ENCODE peak calls at places on chromosome 13, in nine cellular contexts. F is CD4-positive, alpha-beta T cell; N is glutamatergic neuron; Q is GM20000; T is thoracic aorta; H is bronchial epithelial cell; E is breast epithelium; D is NB4; Z is progenitor cell of endocrine pancreas. Y is an unnamed sample.

GRCh38 chr13:31885994-31886393 is 145.6 kb upstream of the FRY start:
- DNase-seq in F (no peak), N (peak; percentile 43), Q (no peak), T (no peak), H (no peak), E (no peak), D (peak; percentile 72), Z (no peak), Y (no peak)

GRCh38 chr13:46403851-46404731 is 17.0 kb upstream of the RUBCNL start:
- DNase-seq in F (no peak), N (no peak), Q (no peak), T (no peak), H (no peak), E (no peak), D (peak; percentile 96), Z (no peak), Y (no peak)

GRCh38 chr13:75704942-75705320 is 68.8 kb downstream of the LMO7 start:
- DNase-seq in F (no peak), N (no peak), Q (no peak), T (no peak), H (peak; percentile 92), E (peak; percentile 56), D (no peak), Z (no peak), Y (no peak)

GRCh38 chr13:36328821-36329220 is 17.4 kb downstream of the SPART start:
- DNase-seq in F (no peak), N (no peak), Q (no peak), T (no peak), H (no peak), E (no peak), D (no peak), Z (no peak), Y (no peak)

GRCh38 chr13:22232186-22232585 is 561.3 kb downstream of the FGF9 start:
- DNase-seq in F (no peak), N (no peak), Q (no peak), T (no peak), H (no peak), E (no peak), D (no peak), Z (no peak), Y (no peak)

GRCh38 chr13:82438320-82438719 is 1444.0 kb downstream of the SLITRK1 start:
- DNase-seq in F (no peak), N (no peak), Q (no peak), T (no peak), H (no peak), E (no peak), D (no peak), Z (no peak), Y (no peak)

GRCh38 chr13:48233886-48234488 is 981 bp downstream of the ITM2B start:
- DNase-seq in F (no peak), N (no peak), Q (no peak), T (no peak), H (peak; percentile 42), E (no peak), D (no peak), Z (no peak), Y (no peak)

GRCh38 chr13:80529734-80530133 is 188.8 kb upstream of the SPRY2 start:
- DNase-seq in F (no peak), N (no peak), Q (no peak), T (no peak), H (peak; percentile 85), E (no peak), D (no peak), Z (no peak), Y (no peak)

GRCh38 chr13:60974296-60974695 is 441.4 kb downstream of the PCDH20 start:
- DNase-seq in F (no peak), N (no peak), Q (no peak), T (no peak), H (no peak), E (no peak), D (no peak), Z (no peak), Y (no peak)

GRCh38 chr13:93249259-93249917 is 22.8 kb downstream of the GPC6 start:
- DNase-seq in F (no peak), N (no peak), Q (no peak), T (no peak), H (peak; percentile 92), E (no peak), D (no peak), Z (no peak), Y (no peak)

GRCh38 chr13:112588490-112589297 is 741 bp upstream of the TUBGCP3 start:
- DNase-seq in F (no peak), N (no peak), Q (no peak), T (no peak), H (no peak), E (no peak), D (peak; percentile 59), Z (no peak), Y (no peak)

GRCh38 chr13:112583592-112584277 is 4.2 kb downstream of the TUBGCP3 start:
- DNase-seq in F (no peak), N (no peak), Q (peak; percentile 65), T (no peak), H (no peak), E (no peak), D (peak; percentile 98), Z (no peak), Y (no peak)

GRCh38 chr13:112587359-112587766 is 590 bp downstream of the TUBGCP3 start:
- DNase-seq in F (peak; percentile 51), N (peak; percentile 85), Q (peak; percentile 86), T (peak; percentile 60), H (peak; percentile 51), E (peak; percentile 67), D (peak; percentile 89), Z (peak; percentile 62), Y (peak; percentile 76)

GRCh38 chr13:112586334-112586733 is 1.6 kb downstream of the TUBGCP3 start:
- DNase-seq in F (no peak), N (no peak), Q (peak; percentile 52), T (no peak), H (no peak), E (no peak), D (peak; percentile 24), Z (no peak), Y (no peak)

DNA sequence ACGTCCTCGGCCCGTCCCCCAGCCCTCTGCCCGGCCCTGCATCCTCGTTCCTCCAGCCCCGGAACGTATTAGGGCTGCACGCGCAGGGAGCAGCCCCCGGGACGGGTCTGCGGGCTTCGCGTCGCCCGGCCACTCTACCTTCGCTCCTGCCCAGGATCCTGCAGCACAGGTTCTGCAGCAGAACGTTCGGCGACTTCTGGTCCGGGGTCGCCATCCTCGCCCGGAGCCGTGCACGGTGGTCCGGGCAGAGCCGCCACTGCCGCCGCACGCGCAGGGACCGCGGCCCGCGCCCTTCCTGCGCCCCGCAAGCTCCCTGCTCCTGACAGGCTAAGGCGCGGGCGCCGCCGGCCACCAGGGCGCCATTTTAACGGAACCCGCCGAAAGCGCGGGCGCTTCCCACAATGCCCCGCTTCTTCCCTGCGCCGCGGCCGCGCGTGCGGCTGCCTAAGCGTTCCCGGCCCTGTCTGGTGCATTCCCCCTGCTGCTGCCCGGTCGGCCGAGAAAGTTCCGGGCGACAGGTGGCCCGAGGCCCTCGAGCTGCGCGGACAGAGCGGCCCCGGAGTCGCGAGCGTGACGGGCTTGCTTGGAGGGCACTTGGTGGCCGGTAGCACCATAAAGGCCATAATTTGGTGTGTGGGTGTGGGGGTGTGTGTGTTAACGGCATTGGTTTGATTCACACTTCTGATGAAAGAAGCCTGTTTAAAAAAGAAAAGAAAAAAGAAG is at the start of gene TUBGCP3:
- DNase-seq in F (peak; percentile 72), N (peak; percentile 86), Q (peak; percentile 96), T (peak; percentile 21), H (peak; percentile 45), E (peak; percentile 53), D (peak; percentile 94), Z (peak; percentile 70), Y (no peak)
- TF ChIP-seq CTCF in F (no peak), N (no peak), Q (no peak), T (peak; percentile 30), H (peak; percentile 8), E (peak; percentile 7), D (no peak), Z (no peak), Y (no peak)

DNA sequence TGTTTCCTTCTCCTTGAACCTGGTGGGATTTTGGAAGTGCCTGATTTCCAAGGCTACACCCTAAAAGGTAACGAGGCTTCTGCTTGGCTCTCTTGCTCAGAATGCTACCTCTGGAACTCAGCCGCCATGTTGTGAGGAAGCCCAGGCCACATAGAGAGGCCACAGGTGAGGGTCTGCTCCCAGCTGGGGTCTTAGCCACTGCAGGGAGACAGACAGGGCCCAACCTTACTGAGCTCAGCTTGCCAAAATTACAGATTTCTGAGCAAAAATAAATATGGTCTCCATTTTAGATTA is 61.4 kb downstream of the GPR12 start:
- DNase-seq in F (no peak), N (no peak), Q (no peak), T (no peak), H (no peak), E (no peak), D (no peak), Z (no peak), Y (no peak)
- TF ChIP-seq CTCF in F (no peak), N (no peak), Q (no peak), T (no peak), H (no peak), E (no peak), D (no peak), Z (no peak), Y (no peak)

GRCh38 chr13:43134896-43135295 is 111.5 kb downstream of the DNAJC15 start:
- DNase-seq in F (no peak), N (peak; percentile 38), Q (no peak), T (no peak), H (no peak), E (no peak), D (no peak), Z (no peak), Y (no peak)

GRCh38 chr13:43129511-43130130 is 106.2 kb downstream of the DNAJC15 start:
- DNase-seq in F (no peak), N (no peak), Q (no peak), T (no peak), H (no peak), E (no peak), D (no peak), Z (no peak), Y (no peak)

GRCh38 chr13:43132911-43133310 is 109.5 kb downstream of the DNAJC15 start:
- DNase-seq in F (no peak), N (peak; percentile 55), Q (no peak), T (no peak), H (no peak), E (no peak), D (no peak), Z (no peak), Y (no peak)

GRCh38 chr13:43133792-43134191 is 110.4 kb downstream of the DNAJC15 start:
- DNase-seq in F (no peak), N (no peak), Q (no peak), T (no peak), H (no peak), E (no peak), D (no peak), Z (no peak), Y (no peak)

DNA sequence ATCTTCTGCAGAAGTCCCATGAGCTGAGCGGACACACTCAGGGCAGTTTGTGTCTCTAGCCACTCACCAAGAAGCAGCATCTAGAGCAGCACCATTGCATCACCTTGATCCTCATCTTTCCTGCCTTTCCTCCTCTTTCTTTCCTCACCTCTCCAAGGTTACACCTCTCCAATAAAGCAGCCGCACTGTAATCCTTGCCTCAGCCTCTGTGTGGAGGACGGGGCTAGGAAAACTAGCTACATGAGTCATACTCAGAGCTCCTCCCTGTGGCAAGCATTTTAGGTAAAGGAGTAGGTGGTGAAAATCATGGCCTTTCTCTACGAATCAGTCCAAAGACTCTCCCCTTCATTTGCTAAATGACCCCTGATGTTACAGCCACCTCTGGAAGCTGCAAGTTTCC is 108.8 kb downstream of the DNAJC15 start:
- DNase-seq in F (no peak), N (no peak), Q (peak; percentile 50), T (no peak), H (peak; percentile 73), E (no peak), D (peak; percentile 15), Z (no peak), Y (no peak)
- TF ChIP-seq CTCF in F (peak; percentile 18), N (no peak), Q (peak; percentile 45), T (no peak), H (peak; percentile 54), E (no peak), D (no peak), Z (peak; percentile 42), Y (no peak)

GRCh38 chr13:51249767-51250741 is 27.9 kb downstream of the FAM124A start:
- DNase-seq in F (no peak), N (no peak), Q (peak; percentile 61), T (no peak), H (no peak), E (no peak), D (peak; percentile 35), Z (no peak), Y (no peak)
- TF ChIP-seq CTCF in F (no peak), N (peak; percentile 67), Q (no peak), T (peak; percentile 11), H (peak; percentile 27), E (no peak), D (peak; percentile 63), Z (peak; percentile 55), Y (no peak)

Y was measured in omental fat pad.